ENCODE peak calls at places on chromosome 14, in eight cellular contexts. I is hepatocyte, H is spleen, S is IMR-90, V is lung, W is fibroblast of lung, P is WERI-Rb-1, Q is colonic mucosa. D is an unnamed sample.

GRCh38 chr14:53842938-53843337 is 113.7 kb downstream of the BMP4 start:
- DNase-seq in I (peak; percentile 50), V (no peak), H (no peak), S (peak; percentile 38), P (no peak), Q (no peak), W (no peak), D (peak; percentile 88)

GRCh38 chr14:60656755-60657608 is 7.7 kb upstream of the SIX1 start:
- DNase-seq in P (no peak), V (no peak), S (peak; percentile 73), Q (peak; percentile 51), W (peak; percentile 87), I (peak; percentile 68), H (peak; percentile 90), D (peak; percentile 38)

GRCh38 chr14:100883789-100884101 is 19.8 kb downstream of the RTL1 start:
- DNase-seq in W (no peak), P (no peak), Q (no peak), S (no peak), H (peak; percentile 59), V (no peak), I (no peak), D (no peak)

GRCh38 chr14:54480830-54481562 is 7.8 kb downstream of the GMFB start:
- DNase-seq in I (no peak), Q (no peak), H (no peak), W (no peak), S (no peak), V (no peak), P (no peak), D (peak; percentile 82)

GRCh38 chr14:86038401-86038985 is 508.5 kb downstream of the FLRT2 start:
- DNase-seq in Q (peak; percentile 19), I (peak; percentile 77), P (peak; percentile 56), H (peak; percentile 75), W (peak; percentile 71), V (peak; percentile 32), S (peak; percentile 62), D (peak; percentile 45)

GRCh38 chr14:26323781-26324363 is 274.0 kb downstream of the NOVA1 start:
- DNase-seq in W (no peak), P (no peak), V (no peak), Q (no peak), S (no peak), I (no peak), H (no peak), D (no peak)

GRCh38 chr14:89445252-89445973 is 28.4 kb upstream of the FOXN3 start:
- DNase-seq in I (no peak), S (peak; percentile 33), H (no peak), V (no peak), P (no peak), Q (no peak), W (no peak), D (no peak)

GRCh38 chr14:87944987-87945604 is 47.9 kb downstream of the GALC start:
- DNase-seq in I (peak; percentile 56), V (no peak), H (no peak), W (peak; percentile 73), S (peak; percentile 68), P (no peak), Q (no peak), D (peak; percentile 57)

GRCh38 chr14:94001501-94002396 is 4.6 kb downstream of the CCDC197 start:
- DNase-seq in V (peak; percentile 48), Q (peak; percentile 36), S (peak; percentile 67), W (peak; percentile 71), P (peak; percentile 67), I (peak; percentile 84), H (peak; percentile 89), D (peak; percentile 61)

DNA sequence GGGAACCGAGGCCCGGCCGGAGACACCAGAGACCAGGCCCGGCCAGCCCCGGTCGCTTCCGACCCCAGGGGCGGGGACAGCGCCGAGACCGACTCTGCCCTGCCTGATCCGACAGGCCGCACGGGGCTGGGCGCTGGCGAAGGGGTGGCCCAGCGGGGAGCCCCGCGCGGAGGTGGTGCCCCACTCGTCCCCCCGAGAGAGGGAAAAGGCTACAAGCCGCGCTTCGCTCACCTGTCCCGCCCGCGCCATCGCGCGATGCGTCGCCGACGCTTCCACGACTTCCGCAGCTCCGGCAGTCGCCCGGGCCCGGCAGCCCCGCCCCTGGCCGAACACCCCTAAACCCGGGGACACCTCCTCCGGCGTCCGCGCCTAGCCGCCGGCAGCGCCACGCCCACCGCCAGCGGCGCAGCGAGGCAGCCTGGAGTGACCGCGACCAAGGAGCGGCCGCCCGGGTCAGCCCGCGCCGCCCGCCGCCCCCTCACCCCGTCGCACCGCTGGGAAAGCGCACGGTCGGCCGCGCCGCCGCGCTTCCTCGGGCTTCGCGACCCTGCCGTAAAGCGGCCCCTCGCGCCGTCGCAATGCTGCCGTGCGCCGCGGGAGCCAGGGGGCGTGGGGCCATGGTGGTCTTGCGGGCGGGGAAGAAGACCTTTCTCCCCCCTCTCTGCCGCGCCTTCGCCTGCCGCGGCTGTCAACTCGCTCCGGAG is at the start of the genes BAG5 and COA8:
- DNase-seq in V (peak; percentile 82), I (peak; percentile 92), W (peak; percentile 81), S (peak; percentile 75), P (peak; percentile 92), H (peak; percentile 98), Q (peak; percentile 89), D (peak; percentile 60)
- TF ChIP-seq CTCF in V (no peak), I (no peak), W (no peak), S (no peak), P (no peak), H (no peak), Q (no peak), D (no peak)

GRCh38 chr14:104019029-104019428 is 66.5 kb upstream of the ASPG start:
- DNase-seq in S (no peak), V (no peak), H (no peak), P (peak; percentile 40), Q (no peak), W (no peak), I (no peak), D (no peak)

GRCh38 chr14:104016873-104017650 is 68.4 kb upstream of the ASPG start:
- DNase-seq in P (no peak), I (no peak), S (no peak), V (no peak), W (no peak), Q (no peak), H (no peak), D (peak; percentile 35)

GRCh38 chr14:104019806-104020205 is 65.7 kb upstream of the ASPG start:
- DNase-seq in V (no peak), H (no peak), Q (no peak), S (no peak), I (no peak), W (no peak), P (peak; percentile 31), D (no peak)

GRCh38 chr14:104023325-104024055 is 62.0 kb upstream of the ASPG start:
- DNase-seq in V (no peak), W (no peak), H (no peak), Q (no peak), I (no peak), P (no peak), S (no peak), D (no peak)

DNA sequence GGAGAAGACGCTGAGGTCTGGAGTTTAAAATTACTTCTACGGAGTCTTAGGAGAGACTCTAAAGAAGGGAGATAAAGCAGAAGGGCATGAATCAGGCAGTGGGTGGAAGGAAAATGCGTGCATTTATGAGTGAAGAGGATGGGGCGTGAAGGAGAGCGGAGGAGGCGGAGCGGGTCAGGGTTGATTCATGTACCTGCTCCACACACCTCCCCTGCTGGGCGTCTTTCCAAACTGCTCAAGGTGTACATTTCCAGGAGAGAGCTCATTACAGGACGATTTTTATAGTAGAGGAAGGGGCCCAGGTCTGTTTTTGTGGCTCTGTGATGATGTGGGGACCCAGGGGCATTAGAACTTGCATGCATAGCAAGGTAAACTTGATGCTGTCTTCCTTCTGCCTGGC is 65.0 kb upstream of the ASPG start:
- DNase-seq in Q (no peak), P (no peak), V (no peak), W (no peak), S (no peak), I (no peak), H (no peak), D (no peak)
- H3K4me3 ChIP-seq in Q (no peak overlapping the region), P (no peak overlapping the region), V (no peak overlapping the region), W (no peak overlapping the region), S (no peak overlapping the region), I (no peak overlapping the region), H (no peak overlapping the region), D (no peak overlapping the region)

GRCh38 chr14:31197671-31198070 is 9.9 kb downstream of the HECTD1 start:
- DNase-seq in Q (no peak), V (no peak), P (no peak), S (no peak), I (no peak), H (no peak), W (no peak), D (no peak)
- H3K36me3 ChIP-seq in Q (no peaks in the 10 kb centered on the region), V (peaks cover 7% of the 10 kb centered on the region), P (peaks cover 24% of the 10 kb centered on the region), S (peaks cover 10% of the 10 kb centered on the region), I (no peaks in the 10 kb centered on the region), H (peaks cover 14% of the 10 kb centered on the region), W (peaks cover 5% of the 10 kb centered on the region), D (peaks cover 5% of the 10 kb centered on the region)

GRCh38 chr14:40139657-40140056 is 707.4 kb upstream of the FBXO33 start:
- DNase-seq in V (no peak), S (no peak), I (no peak), W (no peak), Q (no peak), H (no peak), P (no peak), D (no peak)
- TF ChIP-seq CTCF in V (no peak), S (no peak), I (no peak), W (no peak), Q (no peak), H (no peak), P (no peak), D (no peak)

GRCh38 chr14:63939006-63939270 is 86.1 kb downstream of the SYNE2 start:
- DNase-seq in W (no peak), S (no peak), Q (no peak), H (no peak), I (no peak), V (no peak), P (no peak), D (no peak)
- H3K4me3 ChIP-seq in W (no peak overlapping the region), S (no peak overlapping the region), Q (no peak overlapping the region), H (no peak overlapping the region), I (no peak overlapping the region), V (no peak overlapping the region), P (no peak overlapping the region), D (no peak overlapping the region)

DNA sequence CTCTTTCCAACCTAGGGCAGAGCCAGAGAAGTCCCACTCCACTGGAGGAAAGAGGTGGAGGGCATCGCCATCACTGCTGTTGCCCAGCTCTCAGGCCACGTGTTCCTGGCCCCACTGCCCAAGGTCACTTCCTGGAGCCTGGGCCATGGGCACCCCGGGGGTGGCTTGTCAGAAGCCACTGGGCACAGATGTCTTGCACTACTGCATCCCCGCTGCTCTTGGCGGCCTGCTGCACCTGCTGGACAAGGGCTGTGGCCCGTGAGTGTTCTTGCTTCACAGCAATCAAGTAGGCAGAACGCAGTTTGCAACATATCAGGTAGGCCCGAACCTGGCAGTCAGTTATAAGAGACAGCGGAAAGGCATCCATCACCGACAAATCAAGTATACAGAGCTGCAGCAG is 46.6 kb downstream of the RDH12 start:
- DNase-seq in P (no peak), Q (no peak), S (no peak), I (no peak), H (no peak), W (no peak), V (no peak), D (no peak)
- H3K36me3 ChIP-seq in P (peaks cover 43% of the 10 kb centered on the region), Q (peaks cover 6% of the 10 kb centered on the region), S (peaks cover 37% of the 10 kb centered on the region), I (no peaks in the 10 kb centered on the region), H (peaks cover 61% of the 10 kb centered on the region), W (peaks cover 5% of the 10 kb centered on the region), V (peaks cover 46% of the 10 kb centered on the region), D (peaks cover 14% of the 10 kb centered on the region)